ENCODE peak calls at places on chromosomes 6 and 20, in eight cellular contexts. D, Z, Q, J, L, Y, X and I are unnamed samples.

GRCh38 chr20:54070187-54070987 is at the start of gene BCAS1:
- DNase-seq in D (no peak), Z (peak; percentile 83), Q (no peak), J (no peak), L (peak; percentile 52), Y (no peak), X (no peak), I (no peak)

GRCh38 chr6:164109770-164110140 is 695.2 kb downstream of the QKI start:
- DNase-seq in D (no peak), Z (no peak), Q (no peak), J (no peak), L (no peak), Y (no peak), X (no peak), I (peak; percentile 28)

GRCh38 chr6:36772401-36772800 is 66.8 kb downstream of the CPNE5 start:
- DNase-seq in D (no peak), Z (no peak), Q (no peak), J (no peak), L (no peak), Y (no peak), X (no peak), I (no peak)

GRCh38 chr6:137166247-137167098 is 7.0 kb downstream of the IL22RA2 start:
- DNase-seq in D (no peak), Z (no peak), Q (no peak), J (no peak), L (no peak), Y (no peak), X (no peak), I (no peak)

GRCh38 chr6:170005680-170006470 is 254.5 kb downstream of the ERMARD start:
- DNase-seq in D (no peak), Z (no peak), Q (no peak), J (no peak), L (no peak), Y (no peak), X (no peak), I (no peak)

GRCh38 chr6:108667984-108668383 is 107.3 kb downstream of the FOXO3 start:
- DNase-seq in D (peak; percentile 54), Z (no peak), Q (no peak), J (no peak), L (no peak), Y (no peak), X (no peak), I (no peak)

GRCh38 chr6:161354241-161354840 is 80.5 kb upstream of the AGPAT4 start:
- DNase-seq in D (no peak), Z (no peak), Q (no peak), J (no peak), L (no peak), Y (no peak), X (no peak), I (no peak)

GRCh38 chr6:22765015-22765414 is 195.6 kb downstream of the HDGFL1 start:
- DNase-seq in D (no peak), Z (no peak), Q (no peak), J (no peak), L (no peak), Y (no peak), X (no peak), I (no peak)

GRCh38 chr6:16654703-16655102 is 106.6 kb downstream of the ATXN1 start:
- DNase-seq in D (no peak), Z (no peak), Q (no peak), J (no peak), L (no peak), Y (no peak), X (no peak), I (no peak)

GRCh38 chr6:96898241-96898851 is 655 bp upstream of the NDUFAF4 start:
- DNase-seq in D (no peak), Z (no peak), Q (no peak), J (no peak), L (peak; percentile 6), Y (no peak), X (no peak), I (no peak)

GRCh38 chr6:68559716-68560115 is 75.4 kb upstream of the ADGRB3 start:
- DNase-seq in D (no peak), Z (no peak), Q (peak; percentile 15), J (no peak), L (no peak), Y (no peak), X (no peak), I (peak; percentile 74)

GRCh38 chr6:14396826-14397517 is 279.4 kb downstream of the CD83 start:
- DNase-seq in D (peak; percentile 47), Z (peak; percentile 26), Q (no peak), J (no peak), L (no peak), Y (no peak), X (no peak), I (peak; percentile 15)

GRCh38 chr20:20743511-20744169 is 31.2 kb upstream of the RALGAPA2 start:
- DNase-seq in D (peak; percentile 72), Z (peak; percentile 33), Q (no peak), J (no peak), L (no peak), Y (peak; percentile 76), X (peak; percentile 74), I (no peak)

GRCh38 chr6:20416063-20416454 is 14.4 kb downstream of the E2F3 start:
- DNase-seq in D (no peak), Z (no peak), Q (no peak), J (no peak), L (no peak), Y (no peak), X (no peak), I (no peak)

GRCh38 chr6:16165641-16166040 is 36.8 kb downstream of the MYLIP start:
- DNase-seq in D (no peak), Z (no peak), Q (no peak), J (no peak), L (no peak), Y (no peak), X (no peak), I (no peak)

GRCh38 chr6:140252099-140252498 is 877.7 kb upstream of the CITED2 start:
- DNase-seq in D (no peak), Z (no peak), Q (no peak), J (no peak), L (no peak), Y (no peak), X (no peak), I (no peak)

GRCh38 chr6:64249129-64249528 is 613.5 kb downstream of the PHF3 start:
- DNase-seq in D (no peak), Z (no peak), Q (no peak), J (no peak), L (peak; percentile 11), Y (no peak), X (no peak), I (no peak)

GRCh38 chr20:20487811-20488210 is 119.9 kb downstream of the INSM1 start:
- DNase-seq in D (no peak), Z (no peak), Q (no peak), J (no peak), L (no peak), Y (no peak), X (no peak), I (no peak)

GRCh38 chr6:7169296-7169721 is 61.5 kb downstream of the RREB1 start:
- DNase-seq in D (no peak), Z (no peak), Q (no peak), J (no peak), L (no peak), Y (peak; percentile 92), X (no peak), I (peak; percentile 34)
- H3K4me1 ChIP-seq in D (peaks cover 51% of the 10 kb centered on the region), Z (peaks cover 74% of the 10 kb centered on the region), Q (peaks cover 29% of the 10 kb centered on the region), J (no peaks in the 10 kb centered on the region), L (peaks cover 51% of the 10 kb centered on the region), Y (peaks cover 68% of the 10 kb centered on the region), X (peaks cover 29% of the 10 kb centered on the region), I (no peaks in the 10 kb centered on the region)

DNA sequence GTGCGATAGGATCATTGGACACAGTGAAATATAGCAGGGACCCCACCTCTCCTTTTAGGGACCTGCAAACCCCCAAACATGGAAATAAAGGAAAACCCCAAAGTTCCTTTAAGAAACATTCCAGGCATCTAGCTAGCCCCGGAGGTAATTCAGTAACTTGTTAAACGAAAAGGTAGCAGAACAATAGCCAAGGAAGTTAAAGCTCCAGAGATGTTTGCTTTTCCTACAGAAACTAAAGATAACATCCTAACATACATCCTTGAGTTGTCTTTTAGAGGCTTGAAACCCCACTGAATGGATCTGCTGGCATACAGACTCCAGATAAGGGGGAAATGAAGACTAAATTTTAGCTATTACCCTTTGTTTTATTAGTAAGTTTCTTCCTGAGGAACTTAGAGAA is 51.0 kb downstream of the FAM184A start:
- DNase-seq in D (no peak), Z (no peak), Q (no peak), J (no peak), L (no peak), Y (no peak), X (no peak), I (no peak)
- H3K4me3 ChIP-seq in D (no peak overlapping the region), Z (no peak overlapping the region), Q (no peak overlapping the region), J (no peak overlapping the region), L (no peak overlapping the region), Y (no peak overlapping the region), X (no peak overlapping the region), I (no peak overlapping the region)

DNA sequence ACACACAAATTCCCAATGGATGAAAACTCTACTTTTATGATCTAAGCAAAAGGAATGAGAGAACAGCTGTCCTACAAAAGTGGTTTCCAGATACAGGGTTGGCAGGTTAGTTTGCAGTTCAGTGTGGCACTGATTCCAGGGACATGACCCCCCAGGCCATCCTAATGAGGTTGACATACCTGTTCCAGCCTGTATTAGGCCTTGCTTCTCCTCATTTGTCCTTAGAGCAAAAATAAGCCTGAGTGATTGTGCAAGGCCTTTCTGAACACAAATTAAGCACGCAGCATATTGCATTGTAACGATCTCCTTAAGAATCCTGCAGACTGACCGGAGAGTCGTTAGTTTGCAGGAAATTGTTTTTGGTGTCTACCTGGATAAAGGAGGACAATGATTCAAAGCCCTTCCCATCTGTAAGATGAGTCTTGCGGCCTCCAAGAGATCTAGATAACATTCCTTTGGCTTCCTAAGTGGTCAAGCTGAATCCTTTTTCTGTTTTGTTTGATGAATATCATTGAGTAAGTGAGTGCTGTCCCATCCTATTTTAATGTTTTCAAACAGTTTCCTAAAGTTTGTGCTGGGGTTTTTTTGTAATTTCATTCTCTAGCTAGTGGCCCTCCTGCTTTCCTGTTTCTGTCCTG is 1.6 kb upstream of the NEDD9 start:
- DNase-seq in D (no peak), Z (no peak), Q (no peak), J (no peak), L (no peak), Y (no peak), X (no peak), I (no peak)
- H3K4me1 ChIP-seq in D (peaks cover 33% of the 10 kb centered on the region), Z (peaks cover 32% of the 10 kb centered on the region), Q (peaks cover 2% of the 10 kb centered on the region), J (peaks cover 22% of the 10 kb centered on the region), L (peaks cover 16% of the 10 kb centered on the region), Y (peaks cover 15% of the 10 kb centered on the region), X (peaks cover 4% of the 10 kb centered on the region), I (no peaks in the 10 kb centered on the region)

GRCh38 chr6:143678980-143679379 is 1.2 kb downstream of the PHACTR2 start:
- DNase-seq in D (peak; percentile 17), Z (no peak), Q (no peak), J (no peak), L (no peak), Y (no peak), X (no peak), I (no peak)

GRCh38 chr6:143677891-143678737 is at the start of gene PHACTR2:
- DNase-seq in D (peak; percentile 90), Z (peak; percentile 66), Q (peak; percentile 63), J (peak; percentile 9), L (peak; percentile 67), Y (peak; percentile 90), X (peak; percentile 82), I (peak; percentile 14)

GRCh38 chr6:143675946-143676345 is 1.8 kb upstream of the PHACTR2 start:
- DNase-seq in D (no peak), Z (no peak), Q (no peak), J (no peak), L (peak; percentile 21), Y (no peak), X (no peak), I (no peak)

GRCh38 chr6:143676437-143677045 is 1.2 kb upstream of the PHACTR2 start:
- DNase-seq in D (no peak), Z (no peak), Q (no peak), J (no peak), L (no peak), Y (no peak), X (no peak), I (no peak)

GRCh38 chr6:143677577-143677890 is 231 bp upstream of the PHACTR2 start:
- DNase-seq in D (no peak), Z (no peak), Q (no peak), J (no peak), L (no peak), Y (no peak), X (no peak), I (no peak)
- H3K4me3 ChIP-seq in D (peak overlapping the region; percentile 53), Z (peak overlapping the region; percentile 71), Q (no peak overlapping the region), J (no peak overlapping the region), L (peak overlapping the region; percentile 50), Y (peak overlapping the region; percentile 88), X (peak overlapping the region; percentile 63), I (no peak overlapping the region)